ENCODE peak calls at places on chromosome 11, in five cellular contexts. One of them, this sample, is unnamed. For H3K4me1 and H3K36me3, the result is how much of the 10 kb centered on the place peaks cover.

GRCh38 chr11:2382927-2383822 is 6.1 kb downstream of the CD81 start:
- DNase-seq in hepatocyte: no peak
- DNase-seq in HCT116: no peak
- DNase-seq in GM23338: peak
- DNase-seq in stomach: no peak
- DNase-seq in this sample: peak

GRCh38 chr11:117419915-117420485 is 92.3 kb downstream of the CEP164 start:
- DNase-seq in hepatocyte: no peak
- DNase-seq in HCT116: no peak
- DNase-seq in GM23338: no peak
- DNase-seq in stomach: no peak
- DNase-seq in this sample: no peak

GRCh38 chr11:123384116-123384515 is 46.0 kb upstream of the GRAMD1B start:
- DNase-seq in hepatocyte: no peak
- DNase-seq in HCT116: no peak
- DNase-seq in GM23338: no peak
- DNase-seq in stomach: no peak
- DNase-seq in this sample: no peak

GRCh38 chr11:130874396-130874795 is 41.9 kb downstream of the SNX19 start:
- DNase-seq in hepatocyte: no peak
- DNase-seq in HCT116: no peak
- DNase-seq in GM23338: no peak
- DNase-seq in stomach: no peak
- DNase-seq in this sample: no peak

GRCh38 chr11:9070740-9071476 is 20.5 kb downstream of the SCUBE2 start:
- DNase-seq in hepatocyte: no peak
- DNase-seq in HCT116: no peak
- DNase-seq in GM23338: no peak
- DNase-seq in stomach: no peak
- DNase-seq in this sample: no peak

GRCh38 chr11:83508804-83509203 is 222.6 kb upstream of the CCDC90B start:
- DNase-seq in hepatocyte: peak
- DNase-seq in HCT116: no peak
- DNase-seq in GM23338: no peak
- DNase-seq in stomach: no peak
- DNase-seq in this sample: no peak

GRCh38 chr11:110069158-110069737 is 23.9 kb upstream of the ZC3H12C start:
- DNase-seq in hepatocyte: peak
- DNase-seq in HCT116: peak
- DNase-seq in GM23338: no peak
- DNase-seq in stomach: peak
- DNase-seq in this sample: peak

GRCh38 chr11:65362320-65362931 is 7.9 kb downstream of the TIGD3 start:
- DNase-seq in hepatocyte: no peak
- DNase-seq in HCT116: no peak
- DNase-seq in GM23338: no peak
- DNase-seq in stomach: no peak
- DNase-seq in this sample: no peak

GRCh38 chr11:58301576-58301975 is 33.5 kb upstream of the OR10W1 start:
- DNase-seq in hepatocyte: no peak
- DNase-seq in HCT116: no peak
- DNase-seq in GM23338: no peak
- DNase-seq in stomach: no peak
- DNase-seq in this sample: no peak

GRCh38 chr11:123429851-123430735 is at the start of gene GRAMD1B:
- DNase-seq in hepatocyte: peak
- DNase-seq in HCT116: no peak
- DNase-seq in GM23338: peak
- DNase-seq in stomach: peak
- DNase-seq in this sample: peak

GRCh38 chr11:57249384-57250319 is 12.6 kb upstream of the APLNR start:
- DNase-seq in hepatocyte: peak
- DNase-seq in HCT116: peak
- DNase-seq in GM23338: peak
- DNase-seq in stomach: peak
- DNase-seq in this sample: peak

GRCh38 chr11:34360056-34360455 is 2.2 kb upstream of the ABTB2 start:
- DNase-seq in hepatocyte: no peak
- DNase-seq in HCT116: no peak
- DNase-seq in GM23338: no peak
- DNase-seq in stomach: no peak
- DNase-seq in this sample: no peak

GRCh38 chr11:113603277-113604059 is 102.6 kb downstream of the TMPRSS5 start:
- DNase-seq in hepatocyte: no peak
- DNase-seq in HCT116: no peak
- DNase-seq in GM23338: no peak
- DNase-seq in stomach: no peak
- DNase-seq in this sample: no peak

GRCh38 chr11:35064114-35064800 is 74.7 kb upstream of the CD44 start:
- DNase-seq in hepatocyte: no peak
- DNase-seq in HCT116: no peak
- DNase-seq in GM23338: no peak
- DNase-seq in stomach: no peak
- DNase-seq in this sample: no peak

GRCh38 chr11:1854949-1855885 is 2.3 kb downstream of the LSP1 start:
- DNase-seq in hepatocyte: no peak
- DNase-seq in HCT116: no peak
- DNase-seq in GM23338: no peak
- DNase-seq in stomach: no peak
- DNase-seq in this sample: no peak

GRCh38 chr11:94832604-94833238 is 64.6 kb downstream of the AMOTL1 start:
- DNase-seq in hepatocyte: peak
- DNase-seq in HCT116: no peak
- DNase-seq in GM23338: no peak
- DNase-seq in stomach: no peak
- DNase-seq in this sample: peak

GRCh38 chr11:116861539-116861938 is 24.1 kb upstream of the APOA1 start:
- DNase-seq in hepatocyte: no peak
- DNase-seq in HCT116: no peak
- DNase-seq in GM23338: no peak
- DNase-seq in stomach: no peak
- DNase-seq in this sample: peak

GRCh38 chr11:134576286-134576685 is 164.2 kb upstream of the B3GAT1 start:
- DNase-seq in hepatocyte: no peak
- DNase-seq in HCT116: no peak
- DNase-seq in GM23338: no peak
- DNase-seq in stomach: no peak
- DNase-seq in this sample: no peak

GRCh38 chr11:10379433-10379832 is 74.6 kb downstream of the ADM start:
- DNase-seq in hepatocyte: no peak
- DNase-seq in HCT116: no peak
- DNase-seq in GM23338: no peak
- DNase-seq in stomach: no peak
- DNase-seq in this sample: peak

GRCh38 chr11:28924007-28924406 is 815.8 kb downstream of the METTL15 start:
- DNase-seq in hepatocyte: no peak
- DNase-seq in HCT116: no peak
- DNase-seq in GM23338: no peak
- DNase-seq in stomach: no peak
- DNase-seq in this sample: no peak

GRCh38 chr11:20097319-20098221 is 62.7 kb downstream of the DBX1 start:
- DNase-seq in hepatocyte: peak
- DNase-seq in HCT116: no peak
- DNase-seq in GM23338: no peak
- DNase-seq in stomach: no peak
- DNase-seq in this sample: no peak

GRCh38 chr11:125370561-125371389 is 125.3 kb downstream of the FEZ1 start:
- DNase-seq in hepatocyte: no peak
- DNase-seq in HCT116: no peak
- DNase-seq in GM23338: peak
- DNase-seq in stomach: no peak
- DNase-seq in this sample: no peak

GRCh38 chr11:112881461-112881860 is 79.8 kb upstream of the NCAM1 start:
- DNase-seq in hepatocyte: peak
- DNase-seq in HCT116: no peak
- DNase-seq in GM23338: peak
- DNase-seq in stomach: peak
- DNase-seq in this sample: no peak

GRCh38 chr11:72833792-72834501 is 19.7 kb downstream of the ATG16L2 start:
- DNase-seq in hepatocyte: no peak
- DNase-seq in HCT116: no peak
- DNase-seq in GM23338: no peak
- DNase-seq in stomach: no peak
- DNase-seq in this sample: no peak

GRCh38 chr11:110156503-110156902 is 63.3 kb downstream of the ZC3H12C start:
- DNase-seq in hepatocyte: no peak
- DNase-seq in HCT116: no peak
- DNase-seq in GM23338: no peak
- DNase-seq in stomach: no peak
- DNase-seq in this sample: peak

GRCh38 chr11:12266943-12267342 is 110.4 kb upstream of the PARVA start:
- DNase-seq in hepatocyte: no peak
- DNase-seq in HCT116: no peak
- DNase-seq in GM23338: peak
- DNase-seq in stomach: no peak
- DNase-seq in this sample: no peak

GRCh38 chr11:79030448-79030847 is 410.4 kb downstream of the TENM4 start:
- DNase-seq in hepatocyte: no peak
- DNase-seq in HCT116: no peak
- DNase-seq in GM23338: no peak
- DNase-seq in stomach: no peak
- DNase-seq in this sample: no peak

DNA sequence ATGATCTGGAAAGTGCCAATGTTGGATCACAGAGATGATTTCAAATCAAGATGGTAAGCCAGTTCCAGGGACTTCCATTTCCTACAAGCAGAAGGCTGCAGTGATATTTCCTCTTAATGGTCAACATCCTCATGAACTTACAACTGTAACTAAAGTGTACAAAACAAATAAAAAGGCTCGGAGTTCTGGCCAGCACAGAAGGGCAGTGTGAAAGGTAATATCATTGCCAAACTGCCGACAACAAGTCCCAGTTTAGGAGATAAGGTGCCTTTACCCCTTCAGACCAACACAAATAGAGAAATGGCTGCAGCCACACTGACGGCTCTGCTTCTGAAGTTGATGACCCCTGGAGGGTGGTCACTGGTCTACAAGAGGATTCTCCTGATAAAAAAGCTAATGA is 91.1 kb downstream of the ETS1 start:
- DNase-seq in hepatocyte: no peak
- DNase-seq in HCT116: no peak
- DNase-seq in GM23338: no peak
- DNase-seq in stomach: no peak
- DNase-seq in this sample: no peak
- H3K4me1 ChIP-seq in hepatocyte: under half
- H3K4me1 ChIP-seq in HCT116: under half
- H3K4me1 ChIP-seq in GM23338: under half
- H3K4me1 ChIP-seq in stomach: half or more
- H3K4me1 ChIP-seq in this sample: under half

DNA sequence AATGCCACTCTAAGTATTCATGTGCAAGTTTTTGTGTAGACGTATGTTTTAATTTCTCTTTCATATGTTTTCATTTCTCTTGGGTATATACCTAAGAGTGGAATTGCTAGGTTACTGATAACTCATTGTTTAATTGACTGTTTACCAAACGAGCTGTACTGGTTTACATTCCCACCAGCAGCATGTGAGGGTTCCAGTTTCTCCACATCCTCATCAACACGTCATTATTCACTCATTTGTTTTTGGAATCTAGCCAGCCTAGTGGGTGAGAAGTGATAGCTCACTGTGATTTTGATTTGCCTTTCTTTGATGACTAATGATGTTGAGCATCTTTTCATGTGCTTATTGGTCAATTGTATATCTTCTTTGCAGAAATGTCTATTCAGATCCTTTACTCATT is 4.0 kb downstream of the ANKRD13D start:
- DNase-seq in hepatocyte: no peak
- DNase-seq in HCT116: no peak
- DNase-seq in GM23338: no peak
- DNase-seq in stomach: no peak
- DNase-seq in this sample: no peak
- H3K36me3 ChIP-seq in hepatocyte: under half
- H3K36me3 ChIP-seq in HCT116: under half
- H3K36me3 ChIP-seq in GM23338: under half
- H3K36me3 ChIP-seq in stomach: half or more
- H3K36me3 ChIP-seq in this sample: under half

DNA sequence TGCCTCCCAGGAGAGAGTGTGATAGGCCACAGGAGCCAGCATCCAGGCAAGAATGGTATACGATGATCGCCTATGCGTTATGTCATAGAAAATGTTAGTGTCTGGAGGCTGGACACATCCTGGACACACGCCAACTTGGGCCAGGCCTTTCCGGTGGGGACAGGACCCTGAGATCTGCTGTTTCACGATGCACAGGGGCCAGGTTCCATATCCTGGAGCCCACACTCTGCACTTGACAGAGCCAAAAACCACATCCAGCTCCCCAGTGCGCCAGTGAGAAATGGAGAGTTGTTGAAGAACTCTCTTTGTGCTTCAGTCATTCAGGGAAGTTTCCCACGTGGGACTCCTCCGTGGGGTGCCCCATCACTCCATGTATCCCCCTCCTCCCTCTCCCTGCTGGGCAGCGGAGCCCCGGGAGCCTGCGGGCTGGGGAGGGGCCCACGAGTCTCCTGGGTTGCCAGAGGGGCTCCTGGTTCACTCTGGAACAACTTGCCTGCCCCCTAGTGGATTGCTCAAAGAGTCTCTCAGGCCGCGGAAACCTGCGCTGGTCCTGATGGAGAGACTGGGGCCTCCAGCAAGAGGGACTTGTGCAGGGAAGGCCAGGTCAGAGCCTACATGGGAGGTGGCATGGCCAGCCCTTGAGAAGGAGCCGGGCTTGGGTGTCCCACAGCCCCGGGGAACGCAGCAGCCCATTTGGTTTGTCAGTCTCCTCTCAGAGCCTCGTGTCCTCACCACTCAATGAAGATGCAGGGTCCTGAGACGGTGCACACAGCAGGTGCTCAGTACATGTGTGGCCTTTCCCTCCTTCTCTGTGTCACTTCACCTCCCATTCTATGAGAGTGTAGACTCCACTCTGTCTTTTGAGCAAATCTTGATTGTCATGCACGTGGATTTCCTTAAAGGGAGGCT is 10.2 kb upstream of the LRRC32 start:
- DNase-seq in hepatocyte: peak
- DNase-seq in HCT116: peak
- DNase-seq in GM23338: peak
- DNase-seq in stomach: peak
- DNase-seq in this sample: peak
- H3K4me1 ChIP-seq in hepatocyte: under half
- H3K4me1 ChIP-seq in HCT116: under half
- H3K4me1 ChIP-seq in GM23338: under half
- H3K4me1 ChIP-seq in stomach: under half
- H3K4me1 ChIP-seq in this sample: under half

GRCh38 chr11:3684787-3685186 is 13.6 kb upstream of the CHRNA10 start:
- DNase-seq in hepatocyte: no peak
- DNase-seq in HCT116: no peak
- DNase-seq in GM23338: no peak
- DNase-seq in stomach: no peak
- DNase-seq in this sample: no peak

GRCh38 chr11:3683039-3683438 is 11.9 kb upstream of the CHRNA10 start:
- DNase-seq in hepatocyte: no peak
- DNase-seq in HCT116: no peak
- DNase-seq in GM23338: no peak
- DNase-seq in stomach: no peak
- DNase-seq in this sample: no peak

GRCh38 chr11:3685923-3686322 is 14.7 kb upstream of the CHRNA10 start:
- DNase-seq in hepatocyte: no peak
- DNase-seq in HCT116: no peak
- DNase-seq in GM23338: no peak
- DNase-seq in stomach: no peak
- DNase-seq in this sample: no peak

GRCh38 chr11:3686751-3687150 is 15.6 kb upstream of the CHRNA10 start:
- DNase-seq in hepatocyte: no peak
- DNase-seq in HCT116: no peak
- DNase-seq in GM23338: no peak
- DNase-seq in stomach: no peak
- DNase-seq in this sample: no peak

GRCh38 chr11:3684129-3684685 is 13.0 kb upstream of the CHRNA10 start:
- DNase-seq in hepatocyte: no peak
- DNase-seq in HCT116: no peak
- DNase-seq in GM23338: no peak
- DNase-seq in stomach: no peak
- DNase-seq in this sample: no peak
- H3K36me3 ChIP-seq in hepatocyte: under half
- H3K36me3 ChIP-seq in HCT116: half or more
- H3K36me3 ChIP-seq in GM23338: half or more
- H3K36me3 ChIP-seq in stomach: half or more
- H3K36me3 ChIP-seq in this sample: half or more

This sample was measured in trophoblast cell.